ENCODE peak calls at places on chromosomes 12 and 14, in four cellular contexts. One of them, this sample, is unnamed.
A peak's percentile ranks its signal among the peaks of the same experiment; 100 is the strongest.

GRCh38 chr12:26341481-26341880 is 146.1 kb downstream of the SSPN start:
- DNase-seq in cardiac muscle cell: no peak
- DNase-seq in DND-41: no peak
- DNase-seq in left ventricle myocardium inferior: no peak
- DNase-seq in this sample: no peak

GRCh38 chr14:90288646-90289355 is 32.4 kb downstream of the PSMC1 start:
- DNase-seq in DND-41: no peak
- DNase-seq in cardiac muscle cell: no peak
- DNase-seq in left ventricle myocardium inferior: peak; percentile 34
- DNase-seq in this sample: no peak

GRCh38 chr12:6235499-6235898 is 35.3 kb downstream of the CD9 start:
- DNase-seq in DND-41: no peak
- DNase-seq in cardiac muscle cell: no peak
- DNase-seq in left ventricle myocardium inferior: no peak
- DNase-seq in this sample: no peak

GRCh38 chr12:63294327-63294632 is 143.3 kb upstream of the AVPR1A start:
- DNase-seq in left ventricle myocardium inferior: no peak
- DNase-seq in cardiac muscle cell: peak; percentile 63
- DNase-seq in DND-41: no peak
- DNase-seq in this sample: no peak

GRCh38 chr14:91155626-91156089 is 41.8 kb downstream of the DGLUCY start:
- DNase-seq in left ventricle myocardium inferior: no peak
- DNase-seq in DND-41: peak; percentile 32
- DNase-seq in cardiac muscle cell: no peak
- DNase-seq in this sample: no peak

GRCh38 chr12:71085575-71085974 is 72.2 kb downstream of the TSPAN8 start:
- DNase-seq in cardiac muscle cell: peak; percentile 11
- DNase-seq in left ventricle myocardium inferior: no peak
- DNase-seq in DND-41: no peak
- DNase-seq in this sample: no peak

GRCh38 chr14:99699861-99700260 is 15.8 kb downstream of the CYP46A1 start:
- DNase-seq in left ventricle myocardium inferior: no peak
- DNase-seq in DND-41: no peak
- DNase-seq in cardiac muscle cell: no peak
- DNase-seq in this sample: no peak

GRCh38 chr14:64005822-64006221 is 153.0 kb downstream of the SYNE2 start:
- DNase-seq in cardiac muscle cell: no peak
- DNase-seq in left ventricle myocardium inferior: no peak
- DNase-seq in DND-41: no peak
- DNase-seq in this sample: no peak

GRCh38 chr14:34059925-34060746 is 109.3 kb upstream of the EGLN3 start:
- DNase-seq in DND-41: no peak
- DNase-seq in cardiac muscle cell: peak; percentile 78
- DNase-seq in left ventricle myocardium inferior: peak; percentile 85
- DNase-seq in this sample: peak; percentile 31

GRCh38 chr12:72277415-72277814 is 5.2 kb downstream of the TRHDE start:
- DNase-seq in cardiac muscle cell: no peak
- DNase-seq in left ventricle myocardium inferior: no peak
- DNase-seq in DND-41: no peak
- DNase-seq in this sample: no peak

GRCh38 chr14:34596891-34597290 is 33.1 kb downstream of the SNX6 start:
- DNase-seq in cardiac muscle cell: no peak
- DNase-seq in left ventricle myocardium inferior: no peak
- DNase-seq in DND-41: no peak
- DNase-seq in this sample: no peak

GRCh38 chr12:114588061-114588460 is 95.9 kb downstream of the TBX3 start:
- DNase-seq in left ventricle myocardium inferior: no peak
- DNase-seq in cardiac muscle cell: no peak
- DNase-seq in DND-41: no peak
- DNase-seq in this sample: no peak

GRCh38 chr12:62123721-62124203 is 136.4 kb upstream of the USP15 start:
- DNase-seq in DND-41: peak; percentile 42
- DNase-seq in cardiac muscle cell: peak; percentile 70
- DNase-seq in left ventricle myocardium inferior: no peak
- DNase-seq in this sample: no peak
- H3K27ac ChIP-seq in DND-41: no peak overlapping the region
- H3K27ac ChIP-seq in cardiac muscle cell: no peak overlapping the region
- H3K27ac ChIP-seq in left ventricle myocardium inferior: no peak overlapping the region
- H3K27ac ChIP-seq in this sample: no peak overlapping the region

GRCh38 chr14:75247939-75248338 is 30.7 kb upstream of the FOS start:
- DNase-seq in left ventricle myocardium inferior: no peak
- DNase-seq in DND-41: no peak
- DNase-seq in cardiac muscle cell: no peak
- DNase-seq in this sample: no peak
- H3K27ac ChIP-seq in left ventricle myocardium inferior: no peak overlapping the region
- H3K27ac ChIP-seq in DND-41: peak overlapping the region; percentile 82
- H3K27ac ChIP-seq in cardiac muscle cell: no peak overlapping the region
- H3K27ac ChIP-seq in this sample: peak overlapping the region; percentile 69

GRCh38 chr12:110369992-110370391 is 33.5 kb downstream of the ANAPC7 start:
- DNase-seq in left ventricle myocardium inferior: no peak
- DNase-seq in DND-41: no peak
- DNase-seq in cardiac muscle cell: no peak
- DNase-seq in this sample: no peak
- H3K27ac ChIP-seq in left ventricle myocardium inferior: no peak overlapping the region
- H3K27ac ChIP-seq in DND-41: no peak overlapping the region
- H3K27ac ChIP-seq in cardiac muscle cell: no peak overlapping the region
- H3K27ac ChIP-seq in this sample: no peak overlapping the region

DNA sequence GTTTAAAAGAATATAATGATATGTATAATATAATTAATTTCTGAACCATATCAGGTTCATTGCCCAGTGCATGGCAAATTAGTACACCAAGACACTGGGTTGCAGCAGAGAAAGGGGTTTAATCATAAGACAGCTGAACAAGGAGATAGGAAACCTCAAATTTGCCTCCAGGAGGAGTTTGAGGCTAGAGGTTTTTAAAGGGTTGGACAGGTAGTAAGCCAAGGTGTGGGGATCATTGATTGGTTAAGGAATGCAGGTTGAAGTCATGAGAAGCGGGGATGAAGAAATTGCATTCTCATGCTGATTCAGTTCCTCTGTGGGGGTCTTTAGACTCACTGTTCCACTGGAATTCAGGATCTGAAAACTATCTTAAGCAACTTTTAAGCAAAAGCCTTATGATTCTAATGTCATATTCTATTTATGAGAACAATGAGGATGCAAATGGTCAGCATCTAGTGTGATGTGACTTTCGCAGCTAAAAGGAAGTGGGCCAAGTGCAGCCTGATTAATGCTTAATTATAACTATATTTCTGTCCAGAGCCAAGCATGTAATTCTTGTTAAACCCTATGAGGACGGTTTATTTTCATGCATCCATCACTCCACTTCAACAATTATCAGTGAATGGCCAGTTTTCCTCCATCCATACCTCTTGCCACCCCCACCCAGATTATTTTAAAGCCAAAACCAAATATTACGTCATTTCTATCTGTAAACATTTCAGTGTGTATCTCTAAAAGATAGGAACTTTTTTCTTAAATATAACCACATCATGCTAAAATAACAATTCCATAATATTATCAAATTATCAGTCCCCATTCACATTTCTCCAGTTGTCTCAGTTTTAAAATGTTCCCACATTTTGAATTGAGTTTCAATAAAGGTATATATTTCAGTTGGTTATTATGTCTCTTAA is 14.9 kb downstream of the RNF212B start:
- DNase-seq in DND-41: no peak
- DNase-seq in left ventricle myocardium inferior: no peak
- DNase-seq in cardiac muscle cell: no peak
- DNase-seq in this sample: no peak
- H3K27ac ChIP-seq in DND-41: no peak overlapping the region
- H3K27ac ChIP-seq in left ventricle myocardium inferior: no peak overlapping the region
- H3K27ac ChIP-seq in cardiac muscle cell: no peak overlapping the region
- H3K27ac ChIP-seq in this sample: no peak overlapping the region

DNA sequence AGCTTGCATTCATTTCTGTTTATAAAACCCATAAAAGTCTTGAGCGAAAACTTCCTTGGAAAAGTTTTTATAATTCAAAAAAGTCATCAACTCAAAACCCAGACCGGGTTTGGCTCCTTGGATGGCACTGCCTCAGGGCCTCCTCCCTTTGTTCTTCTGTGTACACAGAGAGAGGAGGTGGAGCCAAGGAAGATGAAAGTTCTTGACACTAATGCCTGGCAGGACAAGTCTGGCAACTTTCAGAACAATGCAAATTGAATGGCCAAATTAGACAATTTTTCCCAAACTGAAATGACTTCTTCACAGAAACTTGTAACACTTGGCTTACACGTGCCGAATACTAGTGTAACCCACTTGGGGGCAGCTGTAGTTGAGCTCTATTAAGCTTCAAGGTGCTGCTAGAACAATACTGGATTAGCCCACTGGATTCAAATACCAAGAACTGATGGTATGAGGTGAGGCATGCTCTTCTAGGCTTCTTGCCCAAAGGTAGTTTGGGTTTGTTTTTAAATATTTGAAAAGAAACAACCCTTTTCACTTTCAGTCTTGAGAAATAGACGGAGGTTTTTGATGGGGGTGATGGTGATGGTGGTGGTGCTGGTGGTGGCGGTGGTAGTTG is 86.6 kb upstream of the FRMD6 start:
- DNase-seq in DND-41: peak; percentile 24
- DNase-seq in cardiac muscle cell: no peak
- DNase-seq in left ventricle myocardium inferior: no peak
- DNase-seq in this sample: no peak
- H3K27ac ChIP-seq in DND-41: no peak overlapping the region
- H3K27ac ChIP-seq in cardiac muscle cell: no peak overlapping the region
- H3K27ac ChIP-seq in left ventricle myocardium inferior: no peak overlapping the region
- H3K27ac ChIP-seq in this sample: no peak overlapping the region

DNA sequence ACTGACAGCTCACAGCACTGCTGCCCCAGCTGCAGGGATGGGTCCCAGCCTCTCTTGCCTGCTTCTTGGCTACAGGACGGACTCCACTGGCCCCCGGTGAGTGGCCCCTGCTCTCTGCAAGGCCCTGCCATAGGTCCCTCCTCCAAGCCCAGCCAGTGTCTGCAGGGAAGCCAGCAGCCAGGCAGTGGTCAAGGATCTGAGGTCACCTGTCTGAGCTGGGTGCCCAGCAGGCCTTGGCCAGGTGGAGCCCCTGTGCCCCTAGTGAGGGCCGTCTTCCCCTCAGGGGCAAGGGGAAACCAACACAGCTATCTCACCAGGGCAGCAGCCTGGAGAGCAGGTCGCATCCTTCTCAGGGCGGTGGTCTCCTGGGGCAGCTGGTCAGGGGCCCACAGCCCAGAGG is 13.2 kb downstream of the XRCC3 start:
- DNase-seq in DND-41: no peak
- DNase-seq in cardiac muscle cell: no peak
- DNase-seq in left ventricle myocardium inferior: no peak
- DNase-seq in this sample: no peak
- H3K27ac ChIP-seq in DND-41: no peak overlapping the region
- H3K27ac ChIP-seq in cardiac muscle cell: no peak overlapping the region
- H3K27ac ChIP-seq in left ventricle myocardium inferior: peak overlapping the region; percentile 72
- H3K27ac ChIP-seq in this sample: no peak overlapping the region

This sample was measured in CD4-positive, alpha-beta T cell.